ENCODE peak calls at places on chromosomes 4 and X, in nine cellular contexts. S is tibial artery, N is stomach, T is HT1080, D is NCI-H1694, L is naive B cell, Y is cardiac fibroblast, W is GM12878, G is WTC11. J is an unnamed sample.

GRCh38 chr4:154120690-154121089 is 331.8 kb upstream of the SFRP2 start:
- DNase-seq in S (no peak), N (no peak), T (no peak), D (no peak), L (no peak), Y (no peak), W (no peak), G (no peak), J (no peak)

GRCh38 chrX:117538441-117539418 is 577.9 kb downstream of the KLHL13 start:
- DNase-seq in S (no peak), N (no peak), T (no peak), D (no peak), L (no peak), Y (no peak), W (no peak), G (no peak), J (no peak)

GRCh38 chr4:180380733-180381132 is 1862.5 kb upstream of the TENM3 start:
- DNase-seq in S (no peak), N (no peak), T (peak), D (no peak), L (no peak), Y (peak), W (no peak), G (no peak), J (no peak)

GRCh38 chr4:3347871-3348270 is 55.0 kb downstream of the RGS12 start:
- DNase-seq in S (no peak), N (no peak), T (no peak), D (no peak), L (no peak), Y (no peak), W (no peak), G (no peak), J (no peak)

GRCh38 chr4:40212674-40213504 is 16.1 kb downstream of the RHOH start:
- DNase-seq in S (no peak), N (no peak), T (peak), D (no peak), L (no peak), Y (peak), W (no peak), G (no peak), J (peak)

GRCh38 chr4:174136013-174136412 is 147.5 kb downstream of the FBXO8 start:
- DNase-seq in S (no peak), N (no peak), T (peak), D (no peak), L (no peak), Y (peak), W (no peak), G (no peak), J (no peak)

GRCh38 chr4:179292443-179292842 is 1850.2 kb upstream of the AGA start:
- DNase-seq in S (no peak), N (no peak), T (peak), D (no peak), L (no peak), Y (no peak), W (no peak), G (no peak), J (no peak)

GRCh38 chrX:106608016-106608415 is 3.8 kb upstream of the RADX start:
- DNase-seq in S (no peak), N (no peak), T (no peak), D (no peak), L (no peak), Y (no peak), W (no peak), G (no peak), J (no peak)

GRCh38 chr4:77075869-77076801 is at the start of gene CCNI:
- DNase-seq in S (peak), N (peak), T (peak), D (peak), L (peak), Y (peak), W (peak), G (peak), J (peak)

GRCh38 chr4:2270341-2271165 is 8.6 kb upstream of the MXD4 start:
- DNase-seq in S (no peak), N (no peak), T (no peak), D (no peak), L (no peak), Y (no peak), W (no peak), G (no peak), J (no peak)

GRCh38 chr4:85637778-85638177 is 162.8 kb downstream of the ARHGAP24 start:
- DNase-seq in S (no peak), N (no peak), T (no peak), D (no peak), L (no peak), Y (no peak), W (no peak), G (no peak), J (peak)

GRCh38 chr4:181261279-181261678 is 981.9 kb upstream of the TENM3 start:
- DNase-seq in S (no peak), N (no peak), T (peak), D (no peak), L (no peak), Y (no peak), W (no peak), G (no peak), J (peak)

GRCh38 chr4:26822546-26822945 is 38.1 kb upstream of the STIM2 start:
- DNase-seq in S (no peak), N (no peak), T (no peak), D (no peak), L (peak), Y (no peak), W (peak), G (no peak), J (no peak)

GRCh38 chr4:112119358-112119783 is 25.9 kb upstream of the FAM241A start:
- DNase-seq in S (no peak), N (no peak), T (no peak), D (no peak), L (no peak), Y (no peak), W (peak), G (no peak), J (no peak)

GRCh38 chr4:42050850-42051249 is 60.5 kb downstream of the SLC30A9 start:
- DNase-seq in S (no peak), N (no peak), T (no peak), D (no peak), L (no peak), Y (no peak), W (no peak), G (no peak), J (peak)

GRCh38 chrX:108439434-108439883 is at the start of gene COL4A5:
- DNase-seq in S (peak), N (peak), T (peak), D (no peak), L (no peak), Y (peak), W (no peak), G (peak), J (peak)

GRCh38 chrX:145735036-145735435 is 82.6 kb upstream of the SLITRK2 start:
- DNase-seq in S (no peak), N (no peak), T (peak), D (no peak), L (no peak), Y (peak), W (no peak), G (no peak), J (peak)

GRCh38 chr4:115575851-115576250 is 462.4 kb upstream of the NDST4 start:
- DNase-seq in S (no peak), N (no peak), T (peak), D (no peak), L (no peak), Y (no peak), W (no peak), G (no peak), J (peak)

GRCh38 chrX:23503835-23504539 is 163.3 kb upstream of the PRDX4 start:
- DNase-seq in S (peak), N (peak), T (peak), D (peak), L (no peak), Y (peak), W (no peak), G (no peak), J (peak)

GRCh38 chr4:173399016-173399415 is at the start of gene SCRG1:
- DNase-seq in S (peak), N (no peak), T (no peak), D (no peak), L (no peak), Y (no peak), W (no peak), G (peak), J (no peak)

GRCh38 chrX:2894885-2895292 is 34.2 kb downstream of the ARSD start:
- DNase-seq in S (no peak), N (peak), T (no peak), D (no peak), L (no peak), Y (no peak), W (no peak), G (no peak), J (peak)

J was measured in choroid plexus epithelial cell.